ENCODE peak calls at places on chromosomes 5 and 9, in six cellular contexts. D is stimulated activated CD8-positive, alpha-beta memory T cell treated with anti-CD3 and anti-CD28 coated beads, Interleukin-15, amount 100 ng/mL, for 4 hours; E is amygdala; S is SK-N-SH; U is CD4-positive, CD25-positive, alpha-beta regulatory T cell; I is iPS-NIHi11. T is an unnamed sample.

GRCh38 chr9:79694676-79695400 is 123.1 kb downstream of the TLE4 start:
- DNase-seq in D (no peak), E (no peak), I (peak; percentile 55), U (no peak), S (no peak), T (no peak)

GRCh38 chr5:96875805-96876291 is 452 bp upstream of the ERAP2 start:
- DNase-seq in D (no peak), U (peak; percentile 60), E (no peak), S (no peak), I (no peak), T (peak; percentile 73)

GRCh38 chr5:88761269-88761880 is 121.6 kb downstream of the MEF2C start:
- DNase-seq in U (no peak), S (no peak), D (no peak), E (no peak), I (no peak), T (no peak)

GRCh38 chr5:37578176-37578575 is 199.1 kb downstream of the WDR70 start:
- DNase-seq in I (no peak), E (no peak), U (no peak), S (no peak), D (no peak), T (no peak)

GRCh38 chr9:133772581-133772980 is 34.4 kb upstream of the SARDH start:
- DNase-seq in I (no peak), E (no peak), D (no peak), S (no peak), U (no peak), T (no peak)

GRCh38 chr5:178123987-178124925 is 6.6 kb upstream of the RMND5B start:
- DNase-seq in I (no peak), D (no peak), U (no peak), E (no peak), S (no peak), T (no peak)

GRCh38 chr5:98076501-98076900 is 697.0 kb upstream of the RGMB start:
- DNase-seq in D (no peak), I (no peak), U (no peak), S (no peak), E (no peak), T (no peak)

GRCh38 chr9:128275198-128276007 is at the start of gene GOLGA2:
- DNase-seq in I (peak; percentile 82), D (no peak), U (peak; percentile 14), E (no peak), S (peak; percentile 86), T (no peak)

GRCh38 chr5:56124885-56125250 is 108.3 kb downstream of the ANKRD55 start:
- DNase-seq in E (no peak), D (no peak), I (no peak), U (no peak), S (no peak), T (no peak)

GRCh38 chr9:131867611-131868192 is 127.8 kb upstream of the RAPGEF1 start:
- DNase-seq in D (no peak), I (no peak), U (no peak), S (no peak), E (no peak), T (no peak)

GRCh38 chr5:74992791-74993190 is 59.6 kb downstream of the GCNT4 start:
- DNase-seq in U (no peak), I (no peak), D (no peak), S (no peak), E (no peak), T (no peak)

GRCh38 chr5:28403846-28404245 is 1365.5 kb upstream of the CDH9 start:
- DNase-seq in S (no peak), U (no peak), E (no peak), D (no peak), I (peak; percentile 45), T (no peak)

GRCh38 chr5:39948867-39949468 is 524.2 kb upstream of the DAB2 start:
- DNase-seq in E (no peak), D (no peak), U (peak; percentile 80), S (peak; percentile 30), I (peak; percentile 69), T (peak; percentile 77)

GRCh38 chr5:152514827-152515397 is 109.8 kb upstream of the NMUR2 start:
- DNase-seq in D (no peak), S (peak; percentile 27), E (no peak), U (peak; percentile 24), I (peak; percentile 39), T (peak; percentile 22)

GRCh38 chr5:149048806-149049205 is 14.1 kb downstream of the SH3TC2 start:
- DNase-seq in D (no peak), E (no peak), U (no peak), I (no peak), S (no peak), T (no peak)

GRCh38 chr9:16100596-16101091 is 547.8 kb downstream of the CCDC171 start:
- DNase-seq in I (peak; percentile 38), S (no peak), E (no peak), D (no peak), U (no peak), T (peak; percentile 35)

GRCh38 chr5:60487885-60488425 is 212.0 kb downstream of the DEPDC1B start:
- DNase-seq in S (peak; percentile 57), D (no peak), E (no peak), I (no peak), U (no peak), T (no peak)

GRCh38 chr9:36993933-36994764 is 39.9 kb downstream of the PAX5 start:
- DNase-seq in U (no peak), I (no peak), S (peak; percentile 50), E (no peak), D (no peak), T (no peak)

GRCh38 chr9:113599647-113600476 is 136.3 kb downstream of the RGS3 start:
- DNase-seq in I (no peak), U (no peak), D (no peak), S (no peak), E (no peak), T (no peak)

GRCh38 chr5:76716456-76717157 is 681 bp downstream of the F2R start:
- DNase-seq in I (peak; percentile 30), S (peak; percentile 56), U (no peak), D (no peak), E (no peak), T (no peak)

GRCh38 chr5:17182966-17183365 is 34.5 kb upstream of the BASP1 start:
- DNase-seq in D (no peak), I (no peak), S (no peak), U (no peak), E (no peak), T (no peak)

GRCh38 chr9:32426278-32426939 is 42.0 kb downstream of the ACO1 start:
- DNase-seq in I (no peak), D (no peak), E (no peak), S (no peak), U (no peak), T (peak; percentile 25)

GRCh38 chr5:43484049-43484849 is 584 bp upstream of the TMEM267 start:
- DNase-seq in I (peak; percentile 82), U (peak; percentile 95), S (peak; percentile 83), D (peak; percentile 72), E (peak; percentile 80), T (peak; percentile 78)

GRCh38 chr5:176415240-176416122 is 858 bp downstream of the CLTB start:
- DNase-seq in S (peak; percentile 70), E (no peak), I (no peak), D (no peak), U (peak; percentile 26), T (no peak)

GRCh38 chr9:16090907-16091629 is 538.2 kb downstream of the CCDC171 start:
- DNase-seq in I (no peak), D (no peak), E (no peak), U (no peak), S (no peak), T (no peak)

GRCh38 chr9:73042155-73042554 is 89.3 kb upstream of the ALDH1A1 start:
- DNase-seq in U (no peak), D (no peak), E (no peak), S (no peak), I (no peak), T (no peak)

GRCh38 chr5:169426674-169427250 is 125.8 kb upstream of the SLIT3 start:
- DNase-seq in U (no peak), E (no peak), I (no peak), S (no peak), D (no peak), T (no peak)

GRCh38 chr5:87126869-87127268 is 140.8 kb upstream of the RASA1 start:
- DNase-seq in I (no peak), S (no peak), D (no peak), U (no peak), E (no peak), T (no peak)

GRCh38 chr5:128436825-128437224 is 101.2 kb downstream of the FBN2 start:
- DNase-seq in E (no peak), D (no peak), I (no peak), U (no peak), S (no peak), T (no peak)

GRCh38 chr5:97019435-97020117 is 83.7 kb downstream of the LNPEP start:
- DNase-seq in S (no peak), I (peak; percentile 27), D (no peak), E (no peak), U (no peak), T (no peak)

GRCh38 chr9:886886-887285 is 45.4 kb downstream of the DMRT1 start:
- DNase-seq in I (no peak), U (no peak), D (no peak), S (no peak), E (no peak), T (no peak)

GRCh38 chr5:34891981-34892380 is 23.3 kb downstream of the RAD1 start:
- DNase-seq in I (no peak), D (no peak), S (no peak), E (no peak), U (no peak), T (no peak)

GRCh38 chr5:128644863-128645262 is 106.8 kb upstream of the FBN2 start:
- DNase-seq in U (no peak), D (no peak), S (no peak), I (no peak), E (no peak), T (no peak)

GRCh38 chr5:57576317-57576716 is 93.7 kb upstream of the ACTBL2 start:
- DNase-seq in U (no peak), S (no peak), I (no peak), E (no peak), D (no peak), T (no peak)

T was measured in Jurkat, Clone E6-1.